ENCODE peak calls at places on chromosome 21, in six cellular contexts. V, P, Q, D, L and U are unnamed samples.

GRCh38 chr21:29091032-29091431 is 17.6 kb upstream of the CCT8 start:
- DNase-seq in D (no peak), L (peak), P (no peak), V (no peak), Q (no peak), U (no peak)

GRCh38 chr21:42291751-42292562 is 23.3 kb downstream of the TFF3 start:
- DNase-seq in L (no peak), P (no peak), Q (no peak), D (no peak), V (no peak), U (no peak)

GRCh38 chr21:26709090-26709489 is 136.0 kb upstream of the CYYR1 start:
- DNase-seq in D (no peak), Q (no peak), L (no peak), P (no peak), V (no peak), U (no peak)

GRCh38 chr21:16473965-16474364 is 744.2 kb downstream of the USP25 start:
- DNase-seq in P (no peak), Q (no peak), D (no peak), V (no peak), L (peak), U (no peak)

GRCh38 chr21:15001773-15002647 is 62.8 kb downstream of the NRIP1 start:
- DNase-seq in D (no peak), P (no peak), V (no peak), Q (no peak), L (no peak), U (no peak)

GRCh38 chr21:22791986-22792560 is 1793.9 kb downstream of the NCAM2 start:
- DNase-seq in Q (no peak), V (no peak), D (peak), L (peak), P (no peak), U (no peak)

GRCh38 chr21:28540514-28540913 is 452.2 kb downstream of the LTN1 start:
- DNase-seq in P (no peak), D (no peak), L (peak), V (no peak), Q (no peak), U (no peak)

GRCh38 chr21:42424848-42425602 is 21.3 kb downstream of the UBASH3A start:
- DNase-seq in D (peak), L (no peak), V (no peak), P (peak), Q (no peak), U (no peak)

GRCh38 chr21:42162831-42163510 is 56.0 kb upstream of the ABCG1 start:
- DNase-seq in P (no peak), D (peak), L (peak), V (no peak), Q (no peak), U (no peak)

DNA sequence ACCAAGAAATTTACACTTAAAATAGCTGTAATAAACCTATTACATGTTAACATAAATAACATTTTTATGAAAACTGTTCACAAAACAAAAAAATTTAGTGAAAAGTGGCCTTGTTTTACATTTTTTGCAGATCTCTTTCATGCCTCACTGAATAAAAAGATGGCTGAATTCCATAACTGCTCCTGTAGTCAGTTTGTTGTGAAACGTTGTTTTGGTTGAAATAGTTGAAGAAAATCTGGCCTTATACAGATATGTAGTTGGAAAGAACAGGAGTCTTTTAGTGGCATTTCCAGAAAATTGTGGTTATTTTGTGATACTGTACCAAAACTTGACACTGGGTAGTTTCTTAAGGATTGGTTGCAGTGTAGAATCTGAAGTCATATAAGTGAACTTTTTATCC is 18.1 kb downstream of the ITSN1 start:
- DNase-seq in D (no peak), L (no peak), Q (no peak), P (no peak), V (no peak), U (no peak)
- H3K27ac ChIP-seq in D (no peak), L (no peak), Q (no peak), P (peak), V (no peak), U (no peak)

DNA sequence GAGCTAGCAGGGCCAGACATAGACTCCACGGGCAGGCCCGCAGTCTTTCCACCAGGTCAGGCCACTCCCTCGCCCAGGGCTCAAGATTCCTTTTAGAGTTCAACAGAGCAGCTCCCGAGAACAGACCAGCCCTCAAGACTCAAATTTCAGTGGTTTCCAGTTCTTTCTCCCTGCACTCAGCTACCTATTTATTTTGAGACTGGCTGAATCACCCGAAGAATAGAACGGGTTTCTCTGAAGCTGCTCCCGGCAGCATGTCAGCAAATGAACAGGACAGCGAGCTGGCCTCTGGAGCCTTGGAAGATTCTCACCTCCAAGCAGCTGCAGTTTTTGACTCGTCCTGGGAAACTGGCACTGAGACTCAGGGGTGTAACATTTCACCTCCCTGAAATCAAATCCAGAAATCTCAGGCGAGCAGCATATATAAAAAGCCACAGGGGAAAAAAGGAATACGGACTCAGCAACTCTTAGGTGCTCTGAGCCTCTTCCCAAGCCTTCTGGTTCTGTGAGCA is 177.9 kb downstream of the CLIC6 start:
- DNase-seq in P (no peak), L (peak), Q (peak), D (no peak), V (no peak), U (no peak)
- H3K27ac ChIP-seq in P (peak), L (peak), Q (peak), D (no peak), V (no peak), U (peak)

GRCh38 chr21:43801006-43801783 is 11.8 kb downstream of the RRP1 start:
- DNase-seq in Q (no peak), L (no peak), V (no peak), P (no peak), D (no peak), U (no peak)
- H3K27ac ChIP-seq in Q (no peak), L (no peak), V (no peak), P (no peak), D (no peak), U (no peak)

GRCh38 chr21:45992311-45993209 is 11.0 kb downstream of the COL6A1 start:
- DNase-seq in D (no peak), P (peak), V (no peak), Q (no peak), L (no peak), U (no peak)
- H3K27ac ChIP-seq in D (no peak), P (peak), V (no peak), Q (peak), L (peak), U (no peak)